ENCODE peak calls at places on chromosome 10, in six cellular contexts. P is mammary epithelial cell; I is PC-9; X is CD4-positive, alpha-beta T cell; J is MM.1S; T is psoas muscle. B is an unnamed sample.

GRCh38 chr10:70477661-70478162 is 855 bp upstream of the PALD1 start:
- DNase-seq in T (peak), X (peak), I (peak), P (peak), J (peak), B (no peak)

GRCh38 chr10:73785721-73786511 is 510 bp downstream of the ZSWIM8 start:
- DNase-seq in P (peak), I (peak), X (peak), J (peak), T (peak), B (peak)

GRCh38 chr10:79027147-79028055 is 41.4 kb upstream of the ZMIZ1 start:
- DNase-seq in P (no peak), J (no peak), X (no peak), I (no peak), T (peak), B (no peak)

GRCh38 chr10:110069502-110069982 is 61.8 kb downstream of the ADD3 start:
- DNase-seq in T (no peak), P (no peak), X (no peak), J (peak), I (no peak), B (no peak)

GRCh38 chr10:78434886-78435285 is 401.2 kb downstream of the RPS24 start:
- DNase-seq in J (no peak), I (no peak), P (no peak), T (no peak), X (no peak), B (no peak)

GRCh38 chr10:7750222-7750621 is 37.6 kb downstream of the KIN start:
- DNase-seq in J (no peak), P (no peak), X (no peak), T (no peak), I (no peak), B (no peak)

GRCh38 chr10:70354100-70354499 is 28.3 kb downstream of the LRRC20 start:
- DNase-seq in X (no peak), I (no peak), T (no peak), J (no peak), P (no peak), B (no peak)

GRCh38 chr10:9052767-9053166 is 998.3 kb downstream of the GATA3 start:
- DNase-seq in I (no peak), P (peak), J (peak), X (no peak), T (no peak), B (no peak)

GRCh38 chr10:93749218-93749799 is 8.4 kb upstream of the LGI1 start:
- DNase-seq in I (peak), J (no peak), X (no peak), P (no peak), T (no peak), B (no peak)

GRCh38 chr10:100655760-100656421 is 89.5 kb upstream of the PAX2 start:
- DNase-seq in J (no peak), I (no peak), T (no peak), X (no peak), P (no peak), B (no peak)

GRCh38 chr10:131238669-131239280 is 72.7 kb downstream of the TCERG1L start:
- DNase-seq in P (no peak), T (no peak), I (no peak), J (no peak), X (no peak), B (no peak)

GRCh38 chr10:85643171-85643838 is 723.3 kb downstream of the GRID1 start:
- DNase-seq in P (no peak), I (no peak), J (no peak), T (no peak), X (no peak), B (no peak)

GRCh38 chr10:85642421-85643170 is 724.0 kb downstream of the GRID1 start:
- DNase-seq in X (no peak), T (no peak), I (peak), J (no peak), P (peak), B (no peak)

GRCh38 chr10:85641479-85641967 is 725.1 kb downstream of the GRID1 start:
- DNase-seq in X (no peak), P (peak), J (no peak), I (peak), T (no peak), B (no peak)

GRCh38 chr10:85643839-85644525 is 722.6 kb downstream of the GRID1 start:
- DNase-seq in I (peak), X (no peak), T (no peak), P (peak), J (no peak), B (no peak)

DNA sequence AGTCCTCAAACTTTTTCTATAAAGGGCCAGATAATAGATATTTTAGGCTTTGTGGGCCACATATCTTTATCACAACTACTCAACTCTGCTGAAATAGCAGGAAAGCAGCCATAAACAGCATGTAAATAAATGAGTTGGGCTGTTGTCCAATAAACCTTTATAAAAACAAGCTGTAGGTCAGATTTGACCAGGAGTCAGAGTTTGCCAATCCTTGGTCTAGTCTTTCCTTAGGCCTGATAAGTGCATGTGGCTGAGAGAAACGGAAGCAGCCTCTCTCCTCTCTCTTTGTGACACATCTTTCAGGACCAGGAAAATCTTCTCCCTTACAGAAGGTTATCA is 724.5 kb downstream of the GRID1 start:
- DNase-seq in J (no peak), T (no peak), X (no peak), P (no peak), I (no peak), B (no peak)
- H3K27ac ChIP-seq in J (no peak), T (no peak), X (no peak), P (peak), I (peak), B (no peak)

GRCh38 chr10:126930506-126931458 is 25.6 kb downstream of the DOCK1 start:
- DNase-seq in I (no peak), P (no peak), T (no peak), J (no peak), X (no peak), B (no peak)
- H3K27ac ChIP-seq in I (no peak), P (no peak), T (no peak), J (no peak), X (no peak), B (no peak)

GRCh38 chr10:17003666-17004065 is 125.9 kb downstream of the CUBN start:
- DNase-seq in J (no peak), I (no peak), P (no peak), X (no peak), T (no peak), B (no peak)

GRCh38 chr10:17001961-17002749 is 127.5 kb downstream of the CUBN start:
- DNase-seq in J (peak), P (peak), X (peak), T (peak), I (no peak), B (no peak)

GRCh38 chr10:16999665-17000451 is 129.8 kb downstream of the CUBN start:
- DNase-seq in I (no peak), J (no peak), P (no peak), X (no peak), T (peak), B (no peak)

GRCh38 chr10:17003151-17003550 is 126.5 kb downstream of the CUBN start:
- DNase-seq in J (no peak), I (no peak), P (peak), X (peak), T (no peak), B (no peak)

GRCh38 chr10:17001297-17001744 is 128.3 kb downstream of the CUBN start:
- DNase-seq in I (no peak), T (peak), J (no peak), P (peak), X (no peak), B (no peak)
- H3K27ac ChIP-seq in I (no peak), T (peak), J (peak), P (peak), X (no peak), B (no peak)

DNA sequence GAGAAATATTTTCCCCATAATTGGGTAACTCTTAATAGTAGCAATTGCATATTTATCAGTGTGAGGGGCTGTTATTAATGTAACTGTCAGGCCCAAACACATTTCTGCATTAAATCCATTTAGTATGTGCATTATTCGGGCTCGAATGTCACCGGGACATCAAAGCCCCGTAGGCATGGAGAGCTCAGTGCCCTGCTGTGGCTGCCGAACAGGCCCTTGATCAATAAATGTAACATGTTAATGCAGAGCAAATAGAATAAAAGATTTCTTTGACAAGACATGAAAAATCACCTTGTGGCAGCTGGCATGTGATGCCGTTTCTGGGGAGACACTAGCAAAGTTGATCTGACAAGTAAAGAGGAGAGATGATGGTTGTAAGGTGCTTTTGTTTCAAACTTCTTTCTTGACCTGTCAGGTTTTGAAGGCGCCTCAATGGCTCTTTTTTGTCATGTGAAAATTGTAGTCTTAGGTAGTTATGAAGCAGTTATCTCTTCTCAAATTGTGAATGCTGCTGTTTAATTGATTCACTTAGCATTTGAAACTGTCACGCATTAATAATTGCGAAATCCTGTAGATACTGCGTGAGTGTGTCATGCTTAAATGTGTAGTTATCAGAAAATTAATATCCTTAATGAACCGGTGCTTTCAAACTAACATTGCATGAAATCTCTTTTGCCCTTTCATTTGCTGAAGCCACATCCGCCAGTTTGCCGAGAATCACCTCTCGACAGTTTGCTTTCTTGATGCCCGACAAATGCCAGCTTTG is 19.4 kb downstream of the LRMDA start:
- DNase-seq in J (no peak), T (no peak), X (no peak), P (no peak), I (no peak), B (no peak)
- H3K27ac ChIP-seq in J (no peak), T (no peak), X (no peak), P (no peak), I (no peak), B (no peak)

GRCh38 chr10:35422236-35422635 is 85.9 kb downstream of the CCNY start:
- DNase-seq in J (no peak), P (peak), T (no peak), X (no peak), I (no peak), B (no peak)

GRCh38 chr10:35416628-35417625 is 80.6 kb downstream of the CCNY start:
- DNase-seq in T (no peak), I (no peak), P (no peak), J (no peak), X (no peak), B (no peak)

GRCh38 chr10:35420827-35421552 is 84.7 kb downstream of the CCNY start:
- DNase-seq in I (no peak), X (no peak), T (no peak), J (no peak), P (no peak), B (no peak)

GRCh38 chr10:35421553-35422178 is 85.4 kb downstream of the CCNY start:
- DNase-seq in J (no peak), X (no peak), T (no peak), I (peak), P (peak), B (peak)

DNA sequence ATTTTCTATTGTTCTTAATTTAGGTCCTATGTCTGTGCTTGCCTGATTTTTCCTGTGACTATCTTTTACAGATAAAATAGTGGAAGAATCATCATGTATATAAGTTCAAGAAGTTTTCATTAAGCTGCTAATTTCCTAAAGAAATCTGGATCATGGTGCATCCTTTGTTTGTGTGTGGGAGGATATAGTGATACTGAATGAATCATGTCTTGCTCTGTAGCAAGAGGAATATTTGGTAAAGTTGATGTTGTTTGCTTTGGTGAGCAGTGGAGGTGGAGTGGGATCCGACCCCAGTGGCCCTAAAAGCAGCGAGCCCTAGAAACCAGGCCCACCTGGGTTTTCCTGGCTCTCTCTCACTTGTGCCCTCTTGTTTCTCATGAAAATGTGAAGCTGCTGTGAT is 83.7 kb downstream of the CCNY start:
- DNase-seq in T (no peak), J (no peak), P (peak), I (no peak), X (no peak), B (no peak)
- H3K27ac ChIP-seq in T (peak), J (no peak), P (no peak), I (peak), X (no peak), B (no peak)

GRCh38 chr10:117462424-117462792 is 80.1 kb upstream of the EMX2 start:
- DNase-seq in I (no peak), X (no peak), J (no peak), T (no peak), P (no peak), B (no peak)
- H3K27ac ChIP-seq in I (peak), X (no peak), J (no peak), T (no peak), P (peak), B (no peak)